ENCODE peak calls at places on chromosomes 13 and 19, in eight cellular contexts. L is testis, R is sigmoid colon, M is heart left ventricle, Y is endothelial cell of umbilical vein, K is prostate gland, B is thyroid gland, A is adrenal gland. J is an unnamed sample.

GRCh38 chr19:40805258-40805868 is 6.4 kb downstream of the EGLN2 start:
- DNase-seq in L (no peak), R (no peak), M (no peak), Y (no peak), K (peak; percentile 74), B (peak; percentile 87), A (peak; percentile 67), J (no peak)

GRCh38 chr19:31616031-31616430 is 266.8 kb upstream of the TSHZ3 start:
- DNase-seq in L (no peak), R (no peak), M (no peak), Y (no peak), K (no peak), B (no peak), A (no peak), J (no peak)

GRCh38 chr19:5255602-5256231 is 84.9 kb downstream of the PTPRS start:
- DNase-seq in L (no peak), R (no peak), M (no peak), Y (no peak), K (no peak), B (no peak), A (no peak), J (no peak)

GRCh38 chr13:31965361-31966066 is 66.1 kb upstream of the FRY start:
- DNase-seq in L (no peak), R (no peak), M (no peak), Y (peak; percentile 54), K (no peak), B (peak; percentile 31), A (no peak), J (no peak)

GRCh38 chr19:401836-402535 is 7.0 kb downstream of the C2CD4C start:
- DNase-seq in L (no peak), R (no peak), M (peak; percentile 30), Y (no peak), K (no peak), B (no peak), A (peak; percentile 14), J (no peak)

GRCh38 chr13:38141792-38142191 is 207.9 kb upstream of the UFM1 start:
- DNase-seq in L (no peak), R (no peak), M (no peak), Y (peak; percentile 35), K (no peak), B (no peak), A (no peak), J (no peak)

GRCh38 chr13:93413972-93414717 is 187.5 kb downstream of the GPC6 start:
- DNase-seq in L (no peak), R (no peak), M (no peak), Y (no peak), K (no peak), B (no peak), A (no peak), J (no peak)

GRCh38 chr19:41802770-41803169 is 6.4 kb downstream of the CEACAM3 start:
- DNase-seq in L (no peak), R (no peak), M (no peak), Y (no peak), K (no peak), B (no peak), A (no peak), J (no peak)

GRCh38 chr13:48263196-48263595 is 30.2 kb downstream of the ITM2B start:
- DNase-seq in L (no peak), R (no peak), M (no peak), Y (no peak), K (no peak), B (no peak), A (no peak), J (no peak)

GRCh38 chr19:46366620-46367277 is 19.9 kb downstream of the PPP5C start:
- DNase-seq in L (no peak), R (no peak), M (no peak), Y (no peak), K (no peak), B (no peak), A (peak; percentile 3), J (no peak)

GRCh38 chr13:32911506-32911905 is 104.7 kb upstream of the KL start:
- DNase-seq in L (peak; percentile 75), R (no peak), M (no peak), Y (no peak), K (peak; percentile 43), B (peak; percentile 37), A (no peak), J (no peak)

GRCh38 chr13:32278456-32278855 is 36.7 kb downstream of the ZAR1L start:
- DNase-seq in L (no peak), R (no peak), M (no peak), Y (no peak), K (no peak), B (no peak), A (no peak), J (no peak)

GRCh38 chr13:92838786-92839185 is 387.8 kb upstream of the GPC6 start:
- DNase-seq in L (no peak), R (no peak), M (no peak), Y (no peak), K (no peak), B (no peak), A (no peak), J (no peak)

GRCh38 chr19:44878119-44878865 is 12.8 kb upstream of the TOMM40 start:
- DNase-seq in L (no peak), R (no peak), M (peak; percentile 28), Y (no peak), K (no peak), B (peak; percentile 54), A (no peak), J (no peak)

GRCh38 chr13:33164331-33164730 is 121.2 kb downstream of the STARD13 start:
- DNase-seq in L (no peak), R (no peak), M (no peak), Y (no peak), K (no peak), B (no peak), A (no peak), J (no peak)

GRCh38 chr13:113454936-113455335 is 1.6 kb upstream of the ADPRHL1 start:
- DNase-seq in L (no peak), R (no peak), M (no peak), Y (no peak), K (no peak), B (no peak), A (peak; percentile 5), J (no peak)

GRCh38 chr13:97321616-97322321 is 99.6 kb downstream of the MBNL2 start:
- DNase-seq in L (no peak), R (no peak), M (no peak), Y (no peak), K (no peak), B (no peak), A (no peak), J (no peak)

GRCh38 chr13:46899801-46900200 is 2.9 kb upstream of the HTR2A start:
- DNase-seq in L (no peak), R (no peak), M (no peak), Y (no peak), K (no peak), B (no peak), A (no peak), J (no peak)

GRCh38 chr13:98143157-98143553 is 261 bp downstream of the FARP1 start:
- DNase-seq in L (peak; percentile 48), R (peak; percentile 66), M (peak; percentile 76), Y (no peak), K (no peak), B (peak; percentile 67), A (no peak), J (no peak)

GRCh38 chr13:108944760-108945159 is 315.3 kb downstream of the MYO16 start:
- DNase-seq in L (no peak), R (no peak), M (no peak), Y (no peak), K (no peak), B (no peak), A (no peak), J (no peak)

GRCh38 chr19:49641688-49642487 is at the start of gene SCAF1:
- DNase-seq in L (peak; percentile 99), R (peak; percentile 100), M (peak; percentile 99), Y (peak; percentile 100), K (peak; percentile 99), B (peak; percentile 100), A (peak; percentile 99), J (peak; percentile 99)
- TF ChIP-seq POLR2A in L (peak; percentile 77), R (peak; percentile 98), M (peak; percentile 93), Y (peak; percentile 72), K (peak; percentile 96), B (peak; percentile 86), A (peak; percentile 84), J (peak; percentile 85)

DNA sequence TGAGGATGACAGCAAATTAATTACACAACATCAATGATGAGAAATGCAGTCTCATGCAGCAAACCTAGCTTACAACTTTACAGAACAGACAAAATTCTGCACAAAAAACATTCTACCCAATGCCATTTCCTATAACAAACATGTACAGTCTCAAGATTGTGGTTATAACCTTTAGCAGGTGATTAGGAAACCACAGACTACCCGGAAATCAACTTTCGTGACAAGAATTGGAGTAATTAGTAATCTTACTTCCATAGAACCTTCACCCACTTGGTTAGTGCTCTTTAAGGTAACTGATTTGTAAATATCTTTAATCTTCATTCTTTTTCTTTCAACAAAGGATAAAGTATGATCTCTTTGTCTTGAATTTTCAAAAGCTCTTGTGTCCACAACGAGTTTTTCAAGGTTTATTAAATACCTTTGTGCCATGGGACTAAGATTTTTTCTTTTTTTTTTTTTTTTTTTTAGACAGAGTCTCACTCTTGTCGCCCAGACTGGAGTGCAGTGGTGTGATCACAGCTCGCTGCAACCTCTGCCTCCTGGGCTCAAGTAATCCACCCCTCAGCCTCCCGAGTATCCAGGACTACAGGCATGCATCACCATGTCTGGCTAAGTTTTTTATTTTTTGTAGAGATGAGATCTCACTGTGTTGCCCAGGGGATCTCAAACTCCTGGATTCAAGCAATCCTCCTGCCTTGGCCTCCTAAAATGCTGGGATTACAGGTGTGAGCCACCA is 78.8 kb downstream of the MAP4K1 start:
- DNase-seq in L (no peak), R (no peak), M (no peak), Y (no peak), K (no peak), B (no peak), A (no peak), J (no peak)
- TF ChIP-seq CTCF in L (no peak), R (no peak), M (no peak), Y (no peak), K (no peak), B (no peak), A (no peak), J (no peak)

DNA sequence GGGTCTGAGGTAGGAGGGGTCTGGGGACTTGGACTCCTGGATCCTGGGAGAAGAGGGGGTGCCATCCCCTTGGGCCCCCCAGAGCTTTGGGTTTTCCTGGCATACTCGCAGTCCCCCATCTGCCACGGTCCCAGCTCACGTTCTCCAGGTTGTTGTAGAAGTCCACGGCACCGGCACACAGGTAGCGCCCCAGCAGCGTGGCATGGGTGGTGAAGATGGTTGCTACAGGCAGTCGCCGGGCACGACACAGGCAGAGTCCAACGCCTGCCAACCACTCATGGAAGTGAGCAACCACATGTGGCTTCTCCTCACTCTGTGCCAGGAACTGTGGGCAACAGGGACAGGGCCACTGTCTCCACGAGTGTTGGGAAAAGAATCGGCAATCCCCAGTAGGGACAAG is 7.4 kb downstream of the GYS1 start:
- DNase-seq in L (no peak), R (no peak), M (no peak), Y (no peak), K (no peak), B (no peak), A (no peak), J (no peak)
- H3K4me3 ChIP-seq in L (no peak overlapping the region), R (no peak overlapping the region), M (no peak overlapping the region), Y (no peak overlapping the region), K (no peak overlapping the region), B (no peak overlapping the region), A (no peak overlapping the region), J (no peak overlapping the region)

GRCh38 chr13:106490177-106490576 is 45.3 kb downstream of the EFNB2 start:
- DNase-seq in L (no peak), R (no peak), M (no peak), Y (no peak), K (no peak), B (no peak), A (no peak), J (no peak)
- TF ChIP-seq POLR2A in L (no peak), R (no peak), M (no peak), Y (no peak), K (no peak), B (no peak), A (no peak), J (no peak)

GRCh38 chr19:39514840-39515550 is at the start of gene SELENOV:
- DNase-seq in L (no peak), R (no peak), M (no peak), Y (no peak), K (no peak), B (peak; percentile 37), A (no peak), J (no peak)
- TF ChIP-seq CTCF in L (no peak), R (no peak), M (no peak), Y (peak; percentile 7), K (no peak), B (no peak), A (no peak), J (no peak)

J was measured in breast epithelium.